ENCODE peak calls at places on chromosome 2, in four cellular contexts. U, W, L and Q are unnamed samples.

GRCh38 chr2:58081000-58081399 is 34.4 kb downstream of the VRK2 start:
- DNase-seq in U (no peak), W (no peak), L (no peak), Q (no peak)

GRCh38 chr2:217983276-217984233 is 19.2 kb downstream of the TNS1 start:
- DNase-seq in U (peak; percentile 26), W (no peak), L (no peak), Q (no peak)

GRCh38 chr2:109560265-109560664 is 53.5 kb downstream of the SEPTIN10 start:
- DNase-seq in U (no peak), W (no peak), L (no peak), Q (no peak)

GRCh38 chr2:30768708-30769580 is 38.3 kb downstream of the CAPN13 start:
- DNase-seq in U (no peak), W (no peak), L (no peak), Q (no peak)

GRCh38 chr2:84498150-84498799 is 18.0 kb upstream of the DNAH6 start:
- DNase-seq in U (no peak), W (no peak), L (no peak), Q (no peak)

GRCh38 chr2:196660264-196660663 is 20.7 kb downstream of the CCDC150 start:
- DNase-seq in U (no peak), W (no peak), L (no peak), Q (no peak)

GRCh38 chr2:174145827-174146226 is 102.5 kb downstream of the OLA1 start:
- DNase-seq in U (no peak), W (no peak), L (no peak), Q (no peak)

GRCh38 chr2:232316382-232317190 is 62.0 kb upstream of the ALPP start:
- DNase-seq in U (no peak), W (peak; percentile 45), L (no peak), Q (peak; percentile 4)

GRCh38 chr2:37616674-37616999 is 54.8 kb downstream of the CDC42EP3 start:
- DNase-seq in U (no peak), W (no peak), L (no peak), Q (no peak)

GRCh38 chr2:150872919-150873772 is 385.7 kb upstream of the RND3 start:
- DNase-seq in U (no peak), W (no peak), L (no peak), Q (no peak)

GRCh38 chr2:3683748-3684454 is 19.5 kb upstream of the DCDC2C start:
- DNase-seq in U (no peak), W (no peak), L (no peak), Q (no peak)

GRCh38 chr2:211930331-211930730 is 608.3 kb downstream of the ERBB4 start:
- DNase-seq in U (no peak), W (no peak), L (no peak), Q (no peak)

GRCh38 chr2:9335322-9335754 is 88.0 kb downstream of the ITGB1BP1 start:
- DNase-seq in U (no peak), W (peak; percentile 89), L (peak; percentile 80), Q (no peak)

GRCh38 chr2:120486441-120486840 is 140.5 kb downstream of the INHBB start:
- DNase-seq in U (no peak), W (no peak), L (no peak), Q (no peak)

GRCh38 chr2:200860092-200860795 is 4.2 kb downstream of the CLK1 start:
- DNase-seq in U (no peak), W (no peak), L (no peak), Q (no peak)
- H3K4me3 ChIP-seq in U (peak overlapping the region; percentile 100), W (peak overlapping the region; percentile 82), L (peak overlapping the region; percentile 48), Q (peak overlapping the region; percentile 99)

DNA sequence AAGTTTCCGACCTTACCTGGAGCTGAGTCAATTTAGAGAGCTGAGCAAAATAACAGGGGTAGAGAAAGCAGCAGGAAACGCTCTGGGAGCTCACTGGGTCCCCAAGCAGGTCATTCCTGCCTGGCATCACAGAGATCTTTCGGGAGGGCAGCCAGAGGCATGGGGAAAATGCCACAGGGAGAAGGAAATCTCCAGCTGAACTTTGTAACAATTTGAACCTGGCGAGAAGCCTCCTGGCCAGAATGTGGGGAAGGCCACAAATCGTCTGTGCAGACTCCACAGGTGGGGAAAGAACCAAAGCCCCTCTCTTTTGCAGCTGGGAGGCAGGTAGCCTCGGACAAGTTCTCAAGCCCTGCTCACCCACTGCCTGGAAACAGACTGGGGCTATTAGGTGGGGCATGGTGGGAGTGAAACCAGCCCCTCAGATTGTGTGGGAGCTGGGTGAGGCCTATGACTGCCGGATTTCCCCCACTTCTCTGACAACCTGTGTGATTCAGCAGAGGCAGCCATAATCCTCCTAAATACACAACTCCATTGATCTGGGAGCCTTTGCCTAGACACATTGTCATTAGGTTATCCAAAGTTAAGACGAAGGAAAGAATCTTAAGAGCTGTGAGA is 53.9 kb downstream of the INO80D start:
- DNase-seq in U (no peak), W (no peak), L (peak; percentile 76), Q (no peak)
- H3K27ac ChIP-seq in U (no peak overlapping the region), W (no peak overlapping the region), L (no peak overlapping the region), Q (no peak overlapping the region)

DNA sequence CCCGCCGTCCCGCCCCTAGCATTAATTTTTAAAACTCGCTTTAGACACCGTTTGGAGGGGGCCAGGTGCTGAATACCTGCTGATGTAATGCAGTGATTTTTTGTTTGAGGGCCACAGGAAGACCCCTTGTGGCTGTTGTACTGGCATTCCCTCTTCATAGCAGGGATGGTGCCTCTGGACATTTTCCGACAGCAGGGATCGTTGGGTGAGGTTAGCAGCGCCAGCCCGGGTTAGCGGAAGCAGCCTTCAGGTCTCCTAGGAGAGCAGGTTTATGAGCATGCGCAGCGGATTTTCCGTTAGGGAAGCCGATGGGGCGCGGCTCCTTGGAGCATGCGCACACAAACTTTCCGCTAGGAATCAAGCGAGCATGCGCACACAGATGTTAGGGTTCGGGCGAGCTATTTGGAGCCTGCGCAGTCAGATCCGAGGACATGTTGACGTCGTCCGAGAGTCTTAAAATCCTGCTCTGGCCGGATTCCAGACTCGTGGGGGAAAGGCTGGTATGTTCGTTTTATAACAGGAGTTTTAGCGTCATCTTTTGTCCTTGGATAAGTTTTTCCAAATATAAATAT is 17.2 kb upstream of the C2orf74 start:
- DNase-seq in U (peak; percentile 98), W (peak; percentile 96), L (peak; percentile 95), Q (peak; percentile 85)
- TF ChIP-seq POLR2A in U (peak; percentile 78), W (no peak), L (peak; percentile 73), Q (peak; percentile 21)

DNA sequence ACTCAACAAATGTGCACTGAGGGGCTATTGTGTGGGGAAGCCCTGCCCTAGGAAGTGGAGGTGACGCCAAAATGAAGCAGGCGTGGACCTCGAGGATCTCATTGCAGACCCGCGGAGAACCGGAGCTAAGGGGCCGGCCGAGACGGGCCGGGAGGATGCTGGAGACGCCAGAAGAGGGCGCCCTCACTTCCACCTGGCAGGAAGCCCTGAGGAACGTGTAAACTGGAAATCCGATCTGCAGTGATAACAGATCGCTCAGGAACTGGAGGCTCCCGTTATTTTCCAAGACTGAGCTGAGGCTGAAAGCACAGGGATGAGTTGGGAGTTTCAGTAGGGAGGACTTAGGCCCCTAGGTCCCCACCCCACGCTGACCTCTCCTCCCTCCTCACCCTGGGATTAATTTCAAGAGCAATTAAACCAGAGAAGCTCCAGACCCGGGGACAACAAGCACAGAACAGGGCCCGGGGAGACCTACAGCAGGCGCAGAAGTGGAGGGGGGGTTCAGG is 7.6 kb upstream of the COL6A3 start:
- DNase-seq in U (peak; percentile 79), W (peak; percentile 87), L (peak; percentile 71), Q (peak; percentile 83)
- H3K4me3 ChIP-seq in U (no peak overlapping the region), W (no peak overlapping the region), L (no peak overlapping the region), Q (peak overlapping the region; percentile 26)

GRCh38 chr2:10398496-10398895 is 49.6 kb downstream of the ODC1 start:
- DNase-seq in U (no peak), W (peak; percentile 68), L (no peak), Q (no peak)
- H3K27ac ChIP-seq in U (no peak overlapping the region), W (peak overlapping the region; percentile 46), L (no peak overlapping the region), Q (peak overlapping the region; percentile 37)

GRCh38 chr2:197804758-197805597 is 585 bp downstream of the PLCL1 start:
- DNase-seq in U (peak; percentile 49), W (peak; percentile 50), L (peak; percentile 50), Q (peak; percentile 24)

GRCh38 chr2:197803033-197803444 is 1.4 kb upstream of the PLCL1 start:
- DNase-seq in U (no peak), W (no peak), L (no peak), Q (no peak)

GRCh38 chr2:197806317-197806633 is 1.9 kb downstream of the PLCL1 start:
- DNase-seq in U (no peak), W (no peak), L (no peak), Q (no peak)

GRCh38 chr2:197805598-197806316 is 1.4 kb downstream of the PLCL1 start:
- DNase-seq in U (no peak), W (no peak), L (no peak), Q (no peak)

DNA sequence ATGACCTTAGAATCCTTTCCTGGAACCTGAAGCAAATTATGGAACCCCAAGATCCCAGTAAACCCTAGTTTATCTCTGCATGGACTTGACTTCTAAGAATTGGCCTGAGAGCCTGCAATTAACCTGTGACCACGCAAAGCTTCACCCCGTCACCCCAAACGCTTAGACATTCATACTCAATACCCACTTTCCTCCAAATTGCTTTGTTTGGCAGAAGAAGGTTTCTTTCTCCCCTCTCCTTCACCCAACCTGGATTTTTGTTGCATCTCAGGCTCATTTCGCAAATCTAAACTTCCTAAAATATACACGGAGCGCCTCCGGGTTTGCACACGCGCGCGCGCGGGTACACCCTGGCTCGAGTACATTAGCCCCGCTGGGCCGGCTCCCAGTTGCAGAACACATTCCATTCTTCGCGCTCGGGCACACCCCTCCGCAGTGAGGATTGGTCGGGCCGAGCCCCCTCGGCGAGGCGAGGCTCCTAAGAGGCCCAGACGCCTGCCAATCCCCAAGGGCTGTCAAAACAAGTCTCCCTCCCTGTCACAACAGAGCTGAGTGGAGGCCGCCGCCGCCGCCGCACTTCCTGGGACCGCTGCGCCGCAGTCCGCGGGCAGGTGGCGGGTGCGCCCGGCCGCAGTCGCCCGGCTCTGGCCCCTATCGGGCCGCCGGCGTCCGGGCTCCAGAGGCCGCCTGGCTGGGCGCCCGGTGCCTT is at the start of gene PLCL1:
- DNase-seq in U (peak; percentile 91), W (peak; percentile 94), L (peak; percentile 93), Q (peak; percentile 94)
- TF ChIP-seq POLR2A in U (no peak), W (no peak), L (peak; percentile 60), Q (peak; percentile 82)

GRCh38 chr2:215320102-215320501 is 8.2 kb downstream of the ATIC start:
- DNase-seq in U (no peak), W (no peak), L (no peak), Q (no peak)
- H3K4me3 ChIP-seq in U (no peak overlapping the region), W (no peak overlapping the region), L (no peak overlapping the region), Q (no peak overlapping the region)

DNA sequence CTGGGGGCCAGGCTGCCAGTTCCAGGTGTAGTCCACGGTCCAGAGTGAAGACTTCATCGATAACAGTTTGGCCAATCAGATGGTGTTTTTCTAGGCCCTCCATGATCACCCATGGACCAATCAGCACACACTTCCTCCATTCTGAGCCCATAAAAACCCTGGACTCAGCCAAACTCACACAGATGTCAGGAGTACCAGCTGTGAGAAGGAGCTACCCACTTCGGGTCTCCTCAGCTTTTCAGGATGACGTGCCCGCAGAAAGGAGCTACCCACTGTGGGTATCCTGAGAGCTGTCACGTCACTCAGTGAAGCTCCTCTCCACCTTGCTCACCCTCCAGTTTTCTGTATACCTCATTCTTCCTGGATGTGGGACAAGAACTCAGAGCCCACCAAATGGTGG is 210.0 kb upstream of the RASGRP3 start:
- DNase-seq in U (no peak), W (no peak), L (no peak), Q (no peak)
- H3K27ac ChIP-seq in U (no peak overlapping the region), W (no peak overlapping the region), L (no peak overlapping the region), Q (no peak overlapping the region)

DNA sequence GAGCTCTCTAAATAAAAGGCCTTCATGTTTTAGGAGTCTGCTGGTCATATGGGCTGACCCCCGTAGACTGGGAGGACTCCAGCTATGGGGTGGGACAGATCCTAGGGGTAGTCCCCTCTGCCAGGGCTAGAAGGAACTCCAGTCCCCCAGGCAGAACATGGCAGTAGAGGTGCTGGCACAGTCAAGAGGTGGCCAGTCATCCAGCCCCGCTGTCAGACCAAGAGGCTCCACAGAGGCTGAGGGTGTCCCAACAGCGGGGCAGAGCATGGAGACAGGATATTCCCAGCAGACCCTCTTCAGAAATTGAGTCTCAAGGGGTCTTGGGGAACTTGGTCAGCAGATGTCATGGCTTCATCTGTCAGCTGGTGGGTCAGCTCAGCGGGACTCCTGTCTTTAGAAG is 76.6 kb downstream of the LONRF2 start:
- DNase-seq in U (no peak), W (no peak), L (no peak), Q (no peak)
- TF ChIP-seq POLR2A in U (no peak), W (no peak), L (no peak), Q (no peak)